ENCODE peak calls at places on chromosomes 1 and 21, in four cellular contexts. N, V, Q and W are unnamed samples.

GRCh38 chr1:17611991-17612390 is 72.5 kb downstream of the ARHGEF10L start:
- DNase-seq in V (no peak), Q (no peak), N (peak; percentile 79), W (peak; percentile 72)

GRCh38 chr1:90721210-90722194 is 4.4 kb upstream of the BARHL2 start:
- DNase-seq in N (peak; percentile 72), V (peak; percentile 20), Q (peak; percentile 67), W (peak; percentile 38)

GRCh38 chr1:41695118-41695517 is 210.6 kb upstream of the EDN2 start:
- DNase-seq in N (no peak), Q (no peak), V (peak; percentile 25), W (peak; percentile 24)

GRCh38 chr1:162015196-162015595 is 8.5 kb downstream of the OLFML2B start:
- DNase-seq in Q (no peak), V (no peak), N (no peak), W (no peak)

GRCh38 chr1:50973875-50974617 is 4.0 kb downstream of the CDKN2C start:
- DNase-seq in V (no peak), N (no peak), Q (no peak), W (no peak)

GRCh38 chr21:41668686-41669532 is 97.9 kb downstream of the RIPK4 start:
- DNase-seq in N (no peak), V (no peak), Q (no peak), W (no peak)

GRCh38 chr1:193458628-193459027 is 272.2 kb upstream of the B3GALT2 start:
- DNase-seq in N (no peak), Q (no peak), V (no peak), W (no peak)

GRCh38 chr1:63982201-63982600 is 208.4 kb downstream of the ROR1 start:
- DNase-seq in N (no peak), V (no peak), Q (no peak), W (no peak)

GRCh38 chr21:16102113-16102512 is 372.3 kb downstream of the USP25 start:
- DNase-seq in V (no peak), Q (no peak), N (no peak), W (peak; percentile 4)

GRCh38 chr21:20971296-20971921 is 26.8 kb upstream of the NCAM2 start:
- DNase-seq in V (peak; percentile 53), N (peak; percentile 24), Q (peak; percentile 41), W (peak; percentile 44)

GRCh38 chr1:220011620-220012019 is 34.7 kb downstream of the EPRS1 start:
- DNase-seq in Q (no peak), V (no peak), N (no peak), W (no peak)

GRCh38 chr1:182269097-182269496 is 122.5 kb downstream of the GLUL start:
- DNase-seq in Q (no peak), V (no peak), N (no peak), W (no peak)

GRCh38 chr1:223712184-223712855 is at the start of gene CAPN2:
- DNase-seq in V (peak; percentile 74), N (peak; percentile 97), Q (peak; percentile 70), W (peak; percentile 88)

GRCh38 chr1:31843506-31843905 is 27.7 kb upstream of the SPOCD1 start:
- DNase-seq in V (peak; percentile 58), Q (no peak), N (peak; percentile 95), W (peak; percentile 99)

GRCh38 chr1:67612690-67613322 is 72.2 kb upstream of the GADD45A start:
- DNase-seq in N (peak; percentile 14), V (no peak), Q (no peak), W (peak; percentile 3)

GRCh38 chr1:173476197-173476663 is 905 bp upstream of the PRDX6 start:
- DNase-seq in Q (no peak), N (no peak), V (no peak), W (no peak)

GRCh38 chr1:14681182-14681581 is 82.7 kb downstream of the KAZN start:
- DNase-seq in Q (no peak), V (no peak), N (peak; percentile 43), W (peak; percentile 6)

GRCh38 chr1:117275055-117275454 is 64.3 kb upstream of the VTCN1 start:
- DNase-seq in V (no peak), Q (no peak), N (no peak), W (no peak)

GRCh38 chr1:151106891-151107290 is 36.3 kb downstream of the GABPB2 start:
- DNase-seq in Q (no peak), N (peak; percentile 30), V (no peak), W (no peak)

GRCh38 chr1:108584320-108584968 is 24.5 kb downstream of the EEIG2 start:
- DNase-seq in N (no peak), V (no peak), Q (no peak), W (no peak)

GRCh38 chr1:37989381-37989930 is 366 bp downstream of the SF3A3 start:
- DNase-seq in V (no peak), Q (peak; percentile 45), N (peak; percentile 44), W (no peak)

GRCh38 chr1:28512058-28512611 is 6.3 kb downstream of the RCC1 start:
- DNase-seq in V (no peak), Q (peak; percentile 56), N (no peak), W (no peak)

GRCh38 chr1:149884433-149885363 is 14.7 kb upstream of the BOLA1 start:
- DNase-seq in N (peak; percentile 10), Q (peak; percentile 26), V (no peak), W (peak; percentile 5)

GRCh38 chr1:116854294-116854693 is 55.4 kb upstream of the PTGFRN start:
- DNase-seq in Q (no peak), N (no peak), V (no peak), W (no peak)

GRCh38 chr1:58881471-58881994 is 97.7 kb upstream of the JUN start:
- DNase-seq in V (no peak), Q (no peak), N (peak; percentile 57), W (peak; percentile 66)

GRCh38 chr1:1112237-1112985 is 3.5 kb downstream of the C1orf159 start:
- DNase-seq in V (no peak), N (no peak), Q (no peak), W (no peak)

GRCh38 chr1:66168467-66168887 is 365.5 kb upstream of the SGIP1 start:
- DNase-seq in V (no peak), Q (no peak), N (peak; percentile 22), W (peak; percentile 49)

GRCh38 chr1:36096500-36097412 is 8.1 kb downstream of the ADPRS start:
- DNase-seq in V (no peak), Q (peak; percentile 21), N (no peak), W (no peak)

GRCh38 chr1:234666761-234667160 is 56.8 kb upstream of the IRF2BP2 start:
- DNase-seq in N (no peak), V (no peak), Q (no peak), W (no peak)

GRCh38 chr1:30253807-30254440 is 469.5 kb downstream of the MATN1 start:
- DNase-seq in V (no peak), Q (no peak), N (no peak), W (no peak)

GRCh38 chr1:11187000-11187399 is 2.2 kb upstream of the ANGPTL7 start:
- DNase-seq in Q (no peak), V (no peak), N (no peak), W (no peak)